ENCODE peak calls at places on chromosomes 4 and X, in ten cellular contexts. N, V, M, Y, P, J, C, S, O and U are unnamed samples.
A peak's percentile ranks its signal among the peaks of the same experiment; 100 is the strongest.

GRCh38 chr4:931194-931959 is 739 bp downstream of the GAK start:
- DNase-seq in N (peak; percentile 68), V (peak; percentile 36), M (peak; percentile 55), Y (peak; percentile 91), P (peak; percentile 62), J (no peak), C (no peak), S (peak; percentile 19), O (no peak), U (no peak)

GRCh38 chr4:157221895-157222763 is 1.6 kb downstream of the GRIA2 start:
- DNase-seq in N (peak; percentile 52), V (no peak), M (peak; percentile 84), Y (no peak), P (peak; percentile 69), J (peak; percentile 86), C (no peak), S (peak; percentile 53), O (peak; percentile 58), U (peak; percentile 65)

GRCh38 chr4:125750827-125751466 is 436.2 kb downstream of the FAT4 start:
- DNase-seq in N (no peak), V (no peak), M (peak; percentile 29), Y (no peak), P (peak; percentile 43), J (peak; percentile 70), C (no peak), S (peak; percentile 51), O (no peak), U (no peak)

GRCh38 chr4:10461850-10462400 is 4.7 kb upstream of the ZNF518B start:
- DNase-seq in N (no peak), V (no peak), M (no peak), Y (no peak), P (no peak), J (no peak), C (no peak), S (no peak), O (no peak), U (no peak)

GRCh38 chr4:40809058-40809457 is 59.3 kb downstream of the NSUN7 start:
- DNase-seq in N (no peak), V (no peak), M (no peak), Y (no peak), P (peak; percentile 12), J (no peak), C (no peak), S (no peak), O (no peak), U (no peak)

GRCh38 chr4:89123418-89123817 is 12.1 kb downstream of the TIGD2 start:
- DNase-seq in N (no peak), V (no peak), M (no peak), Y (no peak), P (peak; percentile 65), J (no peak), C (no peak), S (no peak), O (no peak), U (no peak)

GRCh38 chr4:53455766-53456165 is 78.3 kb downstream of the FIP1L1 start:
- DNase-seq in N (no peak), V (no peak), M (no peak), Y (no peak), P (peak; percentile 40), J (no peak), C (no peak), S (no peak), O (no peak), U (no peak)

GRCh38 chr4:139299536-139299935 is 1.8 kb upstream of the NAA15 start:
- DNase-seq in N (no peak), V (no peak), M (no peak), Y (no peak), P (no peak), J (no peak), C (no peak), S (no peak), O (no peak), U (no peak)

GRCh38 chrX:124646403-124646802 is 300.0 kb downstream of the SH2D1A start:
- DNase-seq in N (peak; percentile 26), V (no peak), M (no peak), Y (no peak), P (no peak), J (no peak), C (no peak), S (no peak), O (no peak), U (no peak)

GRCh38 chr4:84908876-84909275 is 57.6 kb downstream of the WDFY3 start:
- DNase-seq in N (no peak), V (no peak), M (no peak), Y (no peak), P (no peak), J (no peak), C (no peak), S (no peak), O (no peak), U (no peak)

GRCh38 chrX:106999002-106999975 is 723 bp downstream of the MORC4 start:
- DNase-seq in N (peak; percentile 63), V (peak; percentile 52), M (peak; percentile 54), Y (no peak), P (peak; percentile 72), J (peak; percentile 60), C (peak; percentile 76), S (peak; percentile 78), O (no peak), U (peak; percentile 55)

GRCh38 chrX:106995678-106996077 is 4.3 kb downstream of the MORC4 start:
- DNase-seq in N (no peak), V (no peak), M (no peak), Y (no peak), P (no peak), J (no peak), C (no peak), S (no peak), O (no peak), U (no peak)

GRCh38 chrX:106997611-106998010 is 2.4 kb downstream of the MORC4 start:
- DNase-seq in N (no peak), V (no peak), M (no peak), Y (no peak), P (no peak), J (no peak), C (no peak), S (no peak), O (no peak), U (no peak)

GRCh38 chrX:107000013-107000515 is at the start of gene MORC4:
- DNase-seq in N (peak; percentile 85), V (peak; percentile 78), M (peak; percentile 79), Y (no peak), P (peak; percentile 85), J (peak; percentile 80), C (peak; percentile 91), S (peak; percentile 94), O (peak; percentile 64), U (peak; percentile 82)
- H3K27me3 ChIP-seq in N (peaks cover 24% of the 10 kb centered on the region), V (no peaks in the 10 kb centered on the region), M (peaks cover 25% of the 10 kb centered on the region), Y (no peaks in the 10 kb centered on the region), P (no peaks in the 10 kb centered on the region), J (peaks cover 8% of the 10 kb centered on the region), C (no peaks in the 10 kb centered on the region), S (no peaks in the 10 kb centered on the region), O (no peaks in the 10 kb centered on the region), U (peaks cover 19% of the 10 kb centered on the region)

DNA sequence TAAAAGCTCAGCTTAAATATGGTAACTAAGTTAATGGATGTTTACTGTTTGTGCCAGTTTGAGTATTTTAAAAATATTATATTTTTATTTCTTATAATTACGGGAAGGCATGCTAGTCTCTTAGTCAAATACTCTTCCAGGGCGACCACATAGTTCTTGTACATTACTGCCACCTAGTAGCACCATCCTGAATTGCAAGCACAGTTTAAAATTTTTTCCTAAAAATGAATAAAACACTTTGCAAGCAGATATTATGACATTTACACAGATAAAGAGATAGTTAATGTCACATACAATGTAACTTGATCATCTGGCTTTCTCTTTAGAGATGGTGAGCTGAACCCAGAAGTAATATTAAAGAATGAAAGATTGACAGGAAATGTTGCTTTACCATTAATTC is 11.5 kb downstream of the NDP start:
- DNase-seq in N (no peak), V (no peak), M (no peak), Y (no peak), P (no peak), J (no peak), C (no peak), S (no peak), O (no peak), U (no peak)
- TF ChIP-seq CTCF in N (peak; percentile 22), V (no peak), M (peak; percentile 41), Y (no peak), P (peak; percentile 26), J (peak; percentile 50), C (no peak), S (no peak), O (no peak), U (peak; percentile 8)

GRCh38 chr4:2963185-2964076 is at the start of the genes GRK4 and NOP14:
- DNase-seq in N (peak; percentile 99), V (peak; percentile 98), M (peak; percentile 97), Y (no peak), P (peak; percentile 99), J (peak; percentile 100), C (peak; percentile 99), S (peak; percentile 99), O (peak; percentile 96), U (peak; percentile 99)

GRCh38 chr4:2961411-2962098 is 1.7 kb downstream of the NOP14 start:
- DNase-seq in N (no peak), V (no peak), M (peak; percentile 44), Y (no peak), P (no peak), J (peak; percentile 64), C (no peak), S (no peak), O (no peak), U (no peak)

GRCh38 chr4:2964077-2964471 is 703 bp downstream of the GRK4 start:
- DNase-seq in N (no peak), V (no peak), M (peak; percentile 62), Y (no peak), P (no peak), J (peak; percentile 19), C (no peak), S (no peak), O (no peak), U (no peak)

GRCh38 chr4:2962099-2962455 is 1.1 kb downstream of the NOP14 start:
- DNase-seq in N (no peak), V (no peak), M (peak; percentile 34), Y (no peak), P (no peak), J (peak; percentile 36), C (no peak), S (no peak), O (no peak), U (no peak)

DNA sequence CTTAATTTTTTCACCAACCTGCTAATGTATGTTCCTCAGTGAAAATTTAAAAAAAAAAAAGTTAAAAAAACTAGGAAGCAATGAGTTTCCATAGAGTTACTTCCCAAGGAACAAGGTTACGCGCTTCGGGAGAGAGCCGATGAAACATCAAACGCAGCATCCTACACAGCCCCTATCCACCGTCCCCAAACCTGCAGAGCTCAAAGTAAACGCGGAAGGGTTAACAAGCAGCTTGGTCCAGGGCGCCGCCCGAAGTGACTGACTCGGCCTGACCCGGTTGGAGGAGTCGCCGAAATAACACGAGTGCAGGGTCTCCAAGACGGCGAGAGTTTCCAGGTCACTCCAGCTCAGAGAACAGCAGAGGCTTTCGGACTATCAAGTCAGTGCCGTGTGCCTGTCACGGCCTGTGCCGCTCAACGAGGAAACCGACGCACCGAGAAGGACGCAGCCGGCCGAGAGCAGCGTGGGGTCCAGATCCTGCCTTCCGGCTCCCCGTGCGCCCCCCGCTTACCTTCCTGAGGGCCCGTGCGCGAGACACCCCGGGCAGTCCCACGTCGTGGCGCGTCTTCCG is 507 bp downstream of the NOP14 start:
- DNase-seq in N (no peak), V (peak; percentile 40), M (no peak), Y (no peak), P (peak; percentile 68), J (peak; percentile 82), C (no peak), S (peak; percentile 81), O (no peak), U (no peak)
- H3K27ac ChIP-seq in N (peak overlapping the region; percentile 98), V (peak overlapping the region; percentile 90), M (peak overlapping the region; percentile 61), Y (peak overlapping the region; percentile 39), P (peak overlapping the region; percentile 91), J (no peak overlapping the region), C (peak overlapping the region; percentile 83), S (peak overlapping the region; percentile 93), O (peak overlapping the region; percentile 85), U (peak overlapping the region; percentile 89)

GRCh38 chrX:11197671-11198070 is 86.5 kb downstream of the HCCS start:
- DNase-seq in N (no peak), V (no peak), M (no peak), Y (no peak), P (no peak), J (no peak), C (no peak), S (no peak), O (no peak), U (no peak)
- H3K27me3 ChIP-seq in N (no peaks in the 10 kb centered on the region), V (no peaks in the 10 kb centered on the region), M (no peaks in the 10 kb centered on the region), Y (no peaks in the 10 kb centered on the region), P (no peaks in the 10 kb centered on the region), J (no peaks in the 10 kb centered on the region), C (no peaks in the 10 kb centered on the region), S (no peaks in the 10 kb centered on the region), O (no peaks in the 10 kb centered on the region), U (no peaks in the 10 kb centered on the region)